ENCODE peak calls at places on chromosomes 2 and 18, in seven cellular contexts. G is heart right ventricle, S is prostate gland, E is adrenal gland, L is cardiac muscle cell, Y is H1, J is Peyer's patch. W is an unnamed sample.
A peak's percentile ranks its signal among the peaks of the same experiment; 100 is the strongest.

GRCh38 chr18:32889620-32890593 is 117.1 kb upstream of the KLHL14 start:
- DNase-seq in G (no peak), S (no peak), E (no peak), L (no peak), Y (peak; percentile 48), J (no peak), W (no peak)

GRCh38 chr2:74895031-74895425 is 61.1 kb downstream of the HK2 start:
- DNase-seq in G (no peak), S (no peak), E (no peak), L (no peak), Y (no peak), J (no peak), W (no peak)

GRCh38 chr2:95023222-95023597 is 2.3 kb upstream of the MAL start:
- DNase-seq in G (no peak), S (no peak), E (no peak), L (no peak), Y (no peak), J (no peak), W (peak; percentile 40)

GRCh38 chr2:177592945-177593344 is 200.4 kb downstream of the AGPS start:
- DNase-seq in G (no peak), S (no peak), E (no peak), L (no peak), Y (no peak), J (no peak), W (no peak)

GRCh38 chr2:190947139-190947538 is 66.5 kb downstream of the GLS start:
- DNase-seq in G (no peak), S (no peak), E (peak; percentile 59), L (peak; percentile 37), Y (no peak), J (no peak), W (no peak)

GRCh38 chr2:224982226-224982625 is 60.0 kb downstream of the DOCK10 start:
- DNase-seq in G (no peak), S (no peak), E (no peak), L (peak; percentile 64), Y (no peak), J (no peak), W (no peak)

GRCh38 chr2:75466708-75467311 is 93.9 kb downstream of the EVA1A start:
- DNase-seq in G (no peak), S (peak; percentile 6), E (no peak), L (peak; percentile 32), Y (peak; percentile 80), J (no peak), W (no peak)

GRCh38 chr2:72956936-72957335 is 39.6 kb downstream of the EMX1 start:
- DNase-seq in G (no peak), S (no peak), E (no peak), L (no peak), Y (no peak), J (no peak), W (no peak)

GRCh38 chr18:68638613-68639012 is 76.3 kb downstream of the TMX3 start:
- DNase-seq in G (no peak), S (no peak), E (no peak), L (no peak), Y (no peak), J (no peak), W (no peak)

GRCh38 chr2:2859164-2859563 is 518.5 kb downstream of the EIPR1 start:
- DNase-seq in G (no peak), S (no peak), E (no peak), L (no peak), Y (no peak), J (no peak), W (no peak)

GRCh38 chr2:2859732-2860131 is 517.9 kb downstream of the EIPR1 start:
- DNase-seq in G (no peak), S (no peak), E (no peak), L (no peak), Y (no peak), J (no peak), W (no peak)

GRCh38 chr2:2860583-2861300 is 516.9 kb downstream of the EIPR1 start:
- DNase-seq in G (no peak), S (no peak), E (no peak), L (no peak), Y (no peak), J (no peak), W (no peak)

GRCh38 chr2:2862386-2862785 is 515.2 kb downstream of the EIPR1 start:
- DNase-seq in G (no peak), S (no peak), E (no peak), L (no peak), Y (no peak), J (no peak), W (no peak)

DNA sequence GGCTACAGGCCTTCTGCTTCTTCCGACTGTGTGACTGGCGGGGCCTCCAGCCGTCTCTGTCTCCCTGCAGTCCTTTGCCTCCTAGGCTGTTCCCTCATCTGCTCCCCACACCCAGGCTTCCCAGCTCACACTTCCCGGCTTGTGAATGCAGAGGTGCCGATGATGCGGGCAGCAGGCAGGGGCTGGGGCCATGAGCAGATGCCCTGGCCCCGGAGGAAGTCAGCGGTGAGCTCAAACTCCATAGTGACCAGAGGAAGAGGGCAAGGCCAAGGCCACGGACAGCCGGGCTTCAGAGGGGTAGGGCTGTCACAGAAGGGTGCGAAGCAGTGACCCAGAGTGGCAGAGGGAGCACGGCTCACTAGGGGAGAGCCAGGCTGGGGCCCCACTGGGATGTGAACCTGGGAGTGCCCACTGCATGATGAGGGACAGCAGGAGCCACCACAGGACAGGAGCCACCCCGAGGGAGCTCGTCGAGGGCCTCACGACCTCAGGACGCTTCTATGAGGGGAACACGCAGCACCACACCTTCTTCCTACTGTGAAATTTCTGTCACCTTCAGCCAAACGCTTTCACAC is 515.9 kb downstream of the EIPR1 start:
- DNase-seq in G (no peak), S (no peak), E (no peak), L (no peak), Y (no peak), J (no peak), W (no peak)
- H3K9me3 ChIP-seq in G (no peaks in the 10 kb centered on the region), S (no peaks in the 10 kb centered on the region), E (no peaks in the 10 kb centered on the region), L (no peaks in the 10 kb centered on the region), Y (peaks cover 7% of the 10 kb centered on the region), J (no peaks in the 10 kb centered on the region), W (no peaks in the 10 kb centered on the region)

DNA sequence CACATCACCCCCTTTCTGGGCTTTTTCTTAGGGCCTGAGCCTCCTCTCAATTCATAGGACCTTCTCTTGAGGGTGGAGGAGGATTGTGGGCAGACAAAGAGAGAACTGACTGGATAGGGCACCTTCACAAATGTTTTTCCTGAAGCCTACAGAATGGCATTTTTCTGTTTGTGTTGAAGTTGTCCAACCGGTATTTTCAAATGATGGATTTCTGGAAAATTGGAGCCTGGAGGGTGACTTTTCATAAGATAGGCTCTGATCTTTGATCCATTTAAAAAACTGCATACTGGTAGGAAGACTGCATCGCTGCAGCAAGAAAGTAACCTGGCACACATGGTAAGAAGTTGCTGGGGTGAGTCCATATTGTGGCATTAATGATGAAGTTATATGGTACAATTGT is 96.9 kb upstream of the CXCR4 start:
- DNase-seq in G (no peak), S (no peak), E (no peak), L (no peak), Y (no peak), J (no peak), W (no peak)
- H3K27ac ChIP-seq in G (no peak overlapping the region), S (no peak overlapping the region), E (peak overlapping the region; percentile 52), L (no peak overlapping the region), Y (no peak overlapping the region), J (no peak overlapping the region), W (no peak overlapping the region)

GRCh38 chr2:231395188-231396057 is at the start of gene B3GNT7:
- DNase-seq in G (no peak), S (no peak), E (no peak), L (no peak), Y (peak; percentile 82), J (peak; percentile 80), W (no peak)

GRCh38 chr2:231392431-231393148 is 2.9 kb upstream of the B3GNT7 start:
- DNase-seq in G (no peak), S (no peak), E (no peak), L (no peak), Y (no peak), J (no peak), W (no peak)

GRCh38 chr2:231394201-231395141 is 1.0 kb upstream of the B3GNT7 start:
- DNase-seq in G (no peak), S (no peak), E (no peak), L (no peak), Y (peak; percentile 78), J (no peak), W (no peak)

GRCh38 chr2:231391981-231392380 is 3.5 kb upstream of the B3GNT7 start:
- DNase-seq in G (no peak), S (no peak), E (no peak), L (no peak), Y (no peak), J (no peak), W (no peak)

DNA sequence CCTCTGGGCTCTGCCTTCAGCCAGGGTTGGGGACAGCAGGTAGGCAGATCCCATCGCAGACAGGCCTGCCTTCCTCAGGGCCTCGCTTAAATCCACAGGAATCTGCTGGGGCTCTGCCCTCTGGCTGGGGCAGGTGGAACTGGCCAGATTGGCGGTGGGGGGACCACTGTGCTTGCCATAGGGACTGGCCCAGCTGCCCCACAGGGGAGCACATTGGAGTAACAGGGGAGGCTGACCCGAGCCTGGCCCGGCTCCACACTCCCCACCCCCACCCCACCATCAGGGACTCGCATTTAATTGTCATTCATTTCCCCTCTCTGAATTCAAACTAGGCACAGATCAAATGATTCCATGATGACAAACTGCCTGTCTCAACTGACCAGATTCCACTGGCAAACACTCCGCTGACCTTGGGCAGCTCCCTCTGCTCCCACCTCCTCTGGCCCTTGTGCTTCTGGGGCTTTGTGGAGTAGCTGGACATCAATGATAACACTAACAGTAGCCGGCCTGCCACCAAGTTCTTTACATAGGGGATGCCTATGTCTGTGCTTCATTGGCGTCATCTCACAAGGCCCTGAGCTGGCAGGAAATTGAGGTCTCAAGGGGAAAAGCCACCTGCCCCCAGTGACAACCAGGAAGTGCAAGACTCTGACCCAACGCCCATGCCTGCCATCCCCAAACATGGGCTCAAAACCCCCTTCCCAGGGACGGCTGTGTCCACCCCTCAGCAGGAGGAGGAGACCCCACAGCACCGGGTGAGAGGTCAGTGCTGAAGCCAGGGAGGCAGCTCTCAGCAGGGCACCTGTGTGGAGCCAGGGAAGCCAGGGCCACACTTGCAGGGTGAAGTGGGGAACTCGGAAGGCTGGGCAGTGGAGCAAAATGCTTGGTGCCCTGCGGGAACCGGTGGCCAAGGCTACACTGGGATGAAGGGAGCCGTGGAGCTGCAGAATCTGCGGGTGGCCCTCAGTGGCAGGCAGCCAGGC is 2.1 kb upstream of the B3GNT7 start:
- DNase-seq in G (no peak), S (no peak), E (no peak), L (no peak), Y (no peak), J (no peak), W (no peak)
- TF ChIP-seq CTCF in G (no peak), S (no peak), E (peak; percentile 37), L (no peak), Y (peak; percentile 74), J (no peak), W (no peak)

DNA sequence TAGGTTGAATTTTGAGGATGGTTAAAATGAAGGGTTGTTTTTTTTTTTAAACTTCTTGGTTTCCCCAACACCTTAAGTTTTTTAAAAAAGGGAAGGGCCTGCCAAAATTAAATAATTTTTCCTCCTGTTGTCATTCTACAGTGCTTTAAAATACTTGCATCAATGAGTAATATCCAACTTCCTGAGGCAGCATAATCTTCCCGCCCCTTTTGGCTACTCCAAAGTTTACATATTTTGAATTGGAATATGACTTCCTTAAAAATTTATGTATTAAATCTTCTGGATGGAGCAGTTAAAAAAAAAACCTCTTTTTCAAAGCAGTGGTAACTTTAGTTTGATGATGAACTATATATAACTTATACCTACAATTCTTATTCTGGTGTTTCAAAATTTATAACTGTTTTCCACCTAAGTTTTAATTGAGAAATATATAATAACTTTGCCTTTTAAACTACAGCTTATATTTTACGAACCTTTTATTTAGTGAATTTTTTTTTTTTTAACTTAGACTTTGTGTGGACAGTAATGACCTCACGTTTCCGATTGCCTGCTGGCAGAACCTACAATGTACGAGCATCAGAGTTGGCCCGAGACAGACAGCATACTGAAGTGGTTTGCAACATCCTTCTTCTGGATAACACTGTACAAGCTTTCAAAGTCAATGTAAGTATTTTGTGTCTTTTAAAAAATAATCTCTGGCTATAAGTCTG is 49.8 kb downstream of the PTPN4 start:
- DNase-seq in G (peak; percentile 43), S (no peak), E (no peak), L (peak; percentile 89), Y (no peak), J (no peak), W (no peak)
- H3K9me3 ChIP-seq in G (no peaks in the 10 kb centered on the region), S (no peaks in the 10 kb centered on the region), E (no peaks in the 10 kb centered on the region), L (no peaks in the 10 kb centered on the region), Y (no peaks in the 10 kb centered on the region), J (no peaks in the 10 kb centered on the region), W (no peaks in the 10 kb centered on the region)